ENCODE peak calls at places on chromosomes 11 and 22, in seven cellular contexts. E, W, F, X, Z, Y and L are unnamed samples. For H3K9me3, the result is how much of the 10 kb centered on the place peaks cover.

GRCh38 chr11:66951927-66952337 is 6.3 kb downstream of the PC start:
- DNase-seq in E (no peak), W (peak), F (peak), X (peak), Z (no peak), Y (peak), L (no peak)

GRCh38 chr11:1943977-1944376 is 3.2 kb upstream of the MRPL23 start:
- DNase-seq in E (no peak), W (no peak), F (no peak), X (no peak), Z (peak), Y (peak), L (peak)

GRCh38 chr11:13962562-13963168 is at the start of gene SPON1:
- DNase-seq in E (no peak), W (peak), F (peak), X (peak), Z (peak), Y (peak), L (peak)

GRCh38 chr11:11425806-11426205 is 72.8 kb upstream of the CSNK2A3 start:
- DNase-seq in E (no peak), W (no peak), F (no peak), X (peak), Z (peak), Y (no peak), L (no peak)

GRCh38 chr22:33656808-33657628 is 263.3 kb downstream of the LARGE1 start:
- DNase-seq in E (no peak), W (peak), F (peak), X (no peak), Z (peak), Y (no peak), L (no peak)

GRCh38 chr11:12253843-12254281 is 123.5 kb upstream of the PARVA start:
- DNase-seq in E (no peak), W (no peak), F (no peak), X (no peak), Z (no peak), Y (no peak), L (no peak)

GRCh38 chr22:26835929-26836528 is 178.6 kb downstream of the MIAT start:
- DNase-seq in E (peak), W (peak), F (peak), X (peak), Z (peak), Y (peak), L (peak)

GRCh38 chr22:30694171-30694637 is 470 bp upstream of the OSBP2 start:
- DNase-seq in E (no peak), W (peak), F (peak), X (peak), Z (peak), Y (peak), L (peak)

GRCh38 chr22:47107431-47107830 is 345.0 kb downstream of the TBC1D22A start:
- DNase-seq in E (no peak), W (peak), F (no peak), X (peak), Z (peak), Y (peak), L (peak)

GRCh38 chr22:18077087-18077638 is 627 bp upstream of the PEX26 start:
- DNase-seq in E (no peak), W (no peak), F (no peak), X (no peak), Z (no peak), Y (no peak), L (no peak)

GRCh38 chr11:102874842-102875241 is at the start of gene MMP12:
- DNase-seq in E (no peak), W (no peak), F (no peak), X (no peak), Z (peak), Y (no peak), L (no peak)

GRCh38 chr11:72217856-72218745 is 1.5 kb downstream of the FOLR2 start:
- DNase-seq in E (no peak), W (no peak), F (no peak), X (no peak), Z (no peak), Y (no peak), L (no peak)

GRCh38 chr22:23196165-23196564 is 15.9 kb downstream of the BCR start:
- DNase-seq in E (no peak), W (no peak), F (no peak), X (no peak), Z (no peak), Y (no peak), L (no peak)

GRCh38 chr22:37228106-37229011 is 15.7 kb downstream of the RAC2 start:
- DNase-seq in E (no peak), W (no peak), F (no peak), X (peak), Z (peak), Y (peak), L (peak)

GRCh38 chr22:27270818-27271510 is 530.6 kb downstream of the MN1 start:
- DNase-seq in E (no peak), W (no peak), F (no peak), X (no peak), Z (no peak), Y (no peak), L (no peak)

GRCh38 chr11:70176940-70177689 is 26.0 kb upstream of the FADD start:
- DNase-seq in E (peak), W (no peak), F (peak), X (peak), Z (peak), Y (no peak), L (no peak)

GRCh38 chr11:119368121-119369034 is 13.1 kb downstream of the USP2 start:
- DNase-seq in E (no peak), W (peak), F (peak), X (peak), Z (no peak), Y (peak), L (no peak)

GRCh38 chr11:27722117-27722844 is 22.0 kb upstream of the BDNF start:
- DNase-seq in E (no peak), W (peak), F (peak), X (peak), Z (peak), Y (peak), L (peak)

DNA sequence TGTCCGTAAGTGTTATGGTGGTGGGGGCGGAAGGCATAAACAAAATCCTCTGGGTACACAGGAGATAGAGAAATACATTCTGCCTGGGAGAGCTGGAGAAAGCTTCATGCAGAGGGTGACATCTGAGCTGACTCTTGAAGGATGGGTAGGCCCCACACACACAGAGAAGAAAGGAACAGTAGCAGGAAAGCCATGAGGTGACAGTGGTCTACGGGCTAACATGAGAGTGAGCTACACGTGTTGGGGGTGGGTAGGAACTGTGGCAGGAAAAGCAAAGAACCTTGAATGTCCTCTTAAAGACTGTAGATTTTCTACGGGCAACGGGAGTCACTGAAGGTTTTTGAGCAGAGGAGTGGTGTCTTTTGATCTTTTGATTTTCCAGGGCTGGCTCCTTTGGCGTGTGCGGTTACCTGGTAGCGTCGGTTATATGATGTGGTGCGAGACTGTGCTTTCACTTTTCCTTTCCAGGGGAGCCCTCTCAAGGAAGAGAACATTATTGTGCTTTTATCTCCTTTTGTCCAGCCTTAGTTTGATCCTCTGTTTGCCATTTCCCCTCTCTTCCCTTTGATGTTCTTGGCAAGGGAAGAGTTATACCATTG is 39.7 kb downstream of the ADAMTS8 start:
- DNase-seq in E (no peak), W (no peak), F (no peak), X (no peak), Z (no peak), Y (peak), L (no peak)
- H3K9me3 ChIP-seq in E (under half), W (under half), F (under half), X (under half), Z (under half), Y (under half), L (under half)

GRCh38 chr11:73287400-73288101 is 15.4 kb downstream of the P2RY6 start:
- DNase-seq in E (no peak), W (no peak), F (no peak), X (no peak), Z (no peak), Y (no peak), L (no peak)
- H2AFZ ChIP-seq in E (no peak), W (no peak), F (no peak), X (no peak), Z (no peak), Y (no peak), L (no peak)

DNA sequence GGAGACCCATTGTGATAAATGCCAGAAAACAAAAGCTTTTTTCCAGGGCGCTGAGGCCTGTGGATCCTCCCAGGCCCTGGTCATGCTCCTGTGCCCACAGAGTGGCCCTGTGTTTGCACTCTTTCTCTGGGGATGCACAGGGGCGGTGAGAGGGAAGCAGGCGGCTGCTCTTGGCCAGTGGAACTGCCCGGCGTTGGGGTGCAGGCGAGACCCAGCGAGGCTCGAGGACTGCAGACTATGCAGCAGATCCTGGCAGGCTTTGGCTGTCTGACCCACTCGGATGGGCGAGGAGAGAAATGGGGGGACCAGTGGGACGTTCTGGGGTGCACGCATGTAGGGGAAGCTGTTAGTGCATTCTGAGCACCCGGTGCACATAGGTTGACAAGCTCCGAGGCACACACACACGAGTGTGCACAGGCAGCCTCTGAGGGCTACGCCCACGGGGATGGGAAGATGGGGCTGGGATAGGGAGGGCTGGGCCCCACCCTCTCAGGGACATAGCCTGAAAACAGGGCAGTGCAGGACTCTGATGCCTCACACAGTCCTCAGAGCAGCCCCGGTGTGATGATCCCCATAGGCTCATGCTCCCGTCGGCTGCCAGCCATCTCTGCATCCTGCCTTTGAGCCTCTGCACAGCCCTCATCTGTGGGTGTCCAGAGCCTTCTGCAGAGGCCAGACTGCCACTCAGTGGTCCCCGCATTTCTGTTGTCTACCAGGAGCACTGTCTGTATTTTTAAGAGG is 1233.5 kb downstream of the BRD1 start:
- DNase-seq in E (no peak), W (no peak), F (peak), X (no peak), Z (no peak), Y (no peak), L (no peak)
- H3K9me3 ChIP-seq in E (under half), W (under half), F (under half), X (under half), Z (under half), Y (half or more), L (half or more)

DNA sequence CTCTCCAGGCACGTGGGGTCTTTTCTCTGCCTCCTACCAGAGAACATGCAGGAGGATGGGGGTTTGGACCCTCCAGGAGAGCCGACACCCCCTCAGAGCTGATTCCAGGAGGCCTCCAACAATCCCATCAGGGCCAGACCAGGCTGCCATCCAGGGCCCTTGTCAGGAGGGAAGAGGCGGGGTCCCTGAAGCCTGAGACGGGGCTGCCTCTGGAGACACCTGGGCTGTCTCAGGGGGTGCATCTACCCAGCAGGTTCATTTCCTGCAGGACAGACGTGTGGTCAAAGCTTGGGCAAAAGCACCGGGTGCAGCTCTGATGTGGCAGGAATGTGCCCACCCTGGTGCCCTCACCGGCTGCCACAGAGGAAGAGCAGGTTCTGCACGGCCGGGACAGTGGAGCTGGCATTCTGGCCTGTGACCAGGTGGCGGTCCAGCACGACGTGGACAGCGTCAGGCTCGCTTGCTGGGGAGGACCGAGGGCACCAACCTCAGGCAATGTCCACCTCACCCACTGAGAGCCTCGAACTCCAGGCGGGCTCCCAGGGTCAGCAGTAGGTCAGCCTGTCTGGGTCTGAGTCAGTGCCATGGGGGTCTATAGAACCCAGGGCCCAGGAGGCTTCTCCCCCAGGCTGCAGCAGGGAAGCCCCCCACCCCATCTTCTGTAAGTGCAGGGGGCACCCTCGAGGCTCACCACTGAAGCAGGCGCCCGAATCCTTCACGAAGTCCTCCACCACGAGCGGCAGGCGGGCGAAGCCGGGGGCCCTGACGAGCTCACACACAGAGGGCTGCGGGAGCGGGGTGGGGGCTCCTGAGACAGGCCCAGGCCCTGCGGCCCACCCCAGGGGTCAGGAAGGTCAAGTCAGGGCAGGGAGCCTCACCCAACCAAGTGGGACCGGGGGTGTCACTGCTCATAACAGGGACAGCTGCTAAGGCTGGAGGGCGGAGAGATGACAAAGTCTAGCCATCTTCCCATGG is 6.4 kb downstream of the GATD1 start:
- DNase-seq in E (no peak), W (no peak), F (no peak), X (no peak), Z (no peak), Y (no peak), L (no peak)
- H2AFZ ChIP-seq in E (no peak), W (no peak), F (no peak), X (no peak), Z (no peak), Y (no peak), L (no peak)

GRCh38 chr11:48207881-48208280 is 8.7 kb upstream of the OR4B1 start:
- DNase-seq in E (no peak), W (no peak), F (no peak), X (no peak), Z (no peak), Y (no peak), L (no peak)
- H3K9me3 ChIP-seq in E (under half), W (under half), F (under half), X (under half), Z (under half), Y (under half), L (under half)

GRCh38 chr11:64688534-64688982 is 34.4 kb downstream of the NRXN2 start:
- DNase-seq in E (peak), W (peak), F (peak), X (peak), Z (peak), Y (peak), L (peak)

GRCh38 chr11:64687641-64688533 is 35.1 kb downstream of the NRXN2 start:
- DNase-seq in E (no peak), W (no peak), F (no peak), X (no peak), Z (no peak), Y (no peak), L (no peak)

GRCh38 chr11:64685536-64685935 is 37.5 kb downstream of the NRXN2 start:
- DNase-seq in E (no peak), W (no peak), F (no peak), X (no peak), Z (no peak), Y (no peak), L (no peak)

GRCh38 chr11:64686466-64687175 is 36.4 kb downstream of the NRXN2 start:
- DNase-seq in E (no peak), W (no peak), F (no peak), X (no peak), Z (peak), Y (peak), L (no peak)

GRCh38 chr11:64687204-64687603 is 35.8 kb downstream of the NRXN2 start:
- DNase-seq in E (no peak), W (no peak), F (no peak), X (no peak), Z (no peak), Y (no peak), L (no peak)
- H2AFZ ChIP-seq in E (no peak), W (no peak), F (no peak), X (no peak), Z (no peak), Y (no peak), L (no peak)

DNA sequence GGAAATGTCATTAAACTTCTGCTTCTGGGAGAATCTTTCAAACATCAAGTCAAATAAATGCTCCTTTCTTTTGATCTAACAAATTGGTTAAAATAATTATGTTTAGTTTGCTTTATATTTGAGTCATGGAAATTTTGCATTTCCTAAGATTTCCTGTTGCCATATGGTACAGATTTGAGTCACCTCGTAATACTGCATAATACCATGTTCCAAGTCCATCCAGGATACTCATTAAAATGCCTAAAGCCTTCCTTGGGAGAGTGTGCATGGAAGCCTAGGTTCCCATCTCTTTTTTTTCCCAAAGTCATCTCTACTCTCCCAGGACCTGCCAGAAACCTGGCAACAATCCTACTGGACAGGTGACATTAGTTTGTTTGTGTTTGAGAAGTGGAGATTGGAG is 4.2 kb downstream of the OR9I1 start:
- DNase-seq in E (no peak), W (no peak), F (no peak), X (no peak), Z (peak), Y (peak), L (no peak)
- H3K9me3 ChIP-seq in E (under half), W (under half), F (under half), X (under half), Z (under half), Y (under half), L (under half)

GRCh38 chr11:45663486-45664375 is 1.7 kb downstream of the CHST1 start:
- DNase-seq in E (no peak), W (no peak), F (no peak), X (peak), Z (peak), Y (peak), L (no peak)

GRCh38 chr11:45665933-45666647 is 668 bp upstream of the CHST1 start:
- DNase-seq in E (no peak), W (peak), F (no peak), X (peak), Z (peak), Y (no peak), L (no peak)

GRCh38 chr11:45666648-45667642 is 1.5 kb upstream of the CHST1 start:
- DNase-seq in E (no peak), W (no peak), F (no peak), X (no peak), Z (no peak), Y (no peak), L (no peak)

GRCh38 chr11:45664376-45665205 is 831 bp downstream of the CHST1 start:
- DNase-seq in E (no peak), W (no peak), F (peak), X (no peak), Z (no peak), Y (no peak), L (no peak)

DNA sequence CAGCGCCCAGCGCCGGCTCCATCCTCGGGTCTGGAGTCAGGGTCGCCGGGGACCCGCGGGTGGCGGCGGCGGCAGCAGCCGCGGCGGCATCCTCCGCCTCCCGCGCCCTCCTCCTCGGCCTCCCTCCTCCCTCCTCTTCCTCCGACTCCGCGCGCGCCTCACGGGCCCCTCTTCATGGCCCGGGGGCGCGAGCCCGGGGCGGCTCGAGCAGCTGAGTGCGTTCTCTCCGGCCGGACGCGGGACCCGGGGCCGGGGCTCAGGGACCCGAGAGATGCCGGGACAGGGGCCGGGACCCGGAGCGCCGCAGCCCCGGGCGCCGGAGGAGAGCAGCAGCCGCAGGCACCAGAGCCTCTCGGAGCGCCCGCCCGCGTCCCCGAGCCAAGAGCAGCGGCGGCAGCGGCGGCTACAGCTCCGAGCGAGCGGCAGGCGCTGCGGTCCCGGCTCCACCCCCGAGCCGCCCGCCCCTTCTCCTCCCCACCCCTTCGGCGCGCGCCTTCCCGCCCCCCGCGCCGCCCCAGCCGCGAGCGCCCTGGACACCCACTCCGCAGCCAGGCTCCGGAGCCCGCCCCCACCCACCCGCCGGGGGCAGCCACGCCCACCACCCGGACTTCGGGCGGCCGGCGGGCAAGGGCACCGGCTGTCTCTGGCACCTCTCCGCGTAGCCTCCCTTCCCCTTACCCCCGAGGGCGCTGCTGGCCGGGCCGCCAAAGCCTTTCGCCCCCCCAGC is at the start of gene CHST1:
- DNase-seq in E (no peak), W (no peak), F (peak), X (peak), Z (peak), Y (no peak), L (peak)
- H2AFZ ChIP-seq in E (no peak), W (no peak), F (peak), X (peak), Z (peak), Y (peak), L (peak)

GRCh38 chr11:36357831-36358230 is 61.7 kb downstream of the PRR5L start:
- DNase-seq in E (peak), W (no peak), F (no peak), X (no peak), Z (no peak), Y (no peak), L (no peak)
- H3K9me3 ChIP-seq in E (under half), W (under half), F (under half), X (under half), Z (under half), Y (under half), L (under half)